ENCODE peak calls at places on chromosomes 7 and 10, in four cellular contexts. Z is mammary epithelial cell, N is GM12864, T is AG04450. J is an unnamed sample.

GRCh38 chr7:73974101-73974947 is 53.6 kb upstream of the ELN start:
- DNase-seq in Z (no peak), N (no peak), T (no peak), J (no peak)

GRCh38 chr7:128860158-128861073 is 2.2 kb upstream of the ATP6V1F start:
- DNase-seq in T (peak), N (no peak), Z (no peak), J (peak)

GRCh38 chr10:95350212-95350829 is 59.5 kb upstream of the PDLIM1 start:
- DNase-seq in T (no peak), Z (no peak), N (no peak), J (peak)

GRCh38 chr7:1346851-1347250 is 112.4 kb downstream of the MICALL2 start:
- DNase-seq in N (no peak), Z (no peak), T (no peak), J (no peak)

GRCh38 chr7:77823787-77824186 is 25.2 kb downstream of the PHTF2 start:
- DNase-seq in T (no peak), Z (no peak), N (no peak), J (no peak)

GRCh38 chr7:149238051-149238450 is 1.4 kb upstream of the ZNF212 start:
- DNase-seq in Z (peak), T (no peak), N (no peak), J (no peak)

GRCh38 chr7:157359581-157359980 is 22.8 kb downstream of the DNAJB6 start:
- DNase-seq in T (no peak), N (no peak), Z (no peak), J (no peak)

GRCh38 chr10:16297652-16298051 is 139.2 kb upstream of the PTER start:
- DNase-seq in Z (peak), T (no peak), N (no peak), J (no peak)

GRCh38 chr10:78600121-78600665 is 468.6 kb upstream of the ZMIZ1 start:
- DNase-seq in T (no peak), N (no peak), Z (no peak), J (no peak)

GRCh38 chr7:127876393-127876792 is 154.8 kb downstream of the LRRC4 start:
- DNase-seq in T (no peak), N (no peak), Z (peak), J (peak)

GRCh38 chr10:42991442-42992098 is 85.3 kb upstream of the RET start:
- DNase-seq in T (no peak), Z (no peak), N (no peak), J (no peak)

GRCh38 chr10:131816941-131817700 is 83.7 kb upstream of the PPP2R2D start:
- DNase-seq in T (no peak), N (no peak), Z (no peak), J (no peak)

GRCh38 chr7:48424731-48425130 is 253.5 kb downstream of the ABCA13 start:
- DNase-seq in Z (peak), T (no peak), N (no peak), J (no peak)

GRCh38 chr10:122140941-122141623 is 130.0 kb upstream of the BTBD16 start:
- DNase-seq in N (no peak), Z (peak), T (peak), J (peak)

GRCh38 chr7:97623333-97623732 is 108.6 kb upstream of the TAC1 start:
- DNase-seq in Z (no peak), N (peak), T (no peak), J (no peak)

DNA sequence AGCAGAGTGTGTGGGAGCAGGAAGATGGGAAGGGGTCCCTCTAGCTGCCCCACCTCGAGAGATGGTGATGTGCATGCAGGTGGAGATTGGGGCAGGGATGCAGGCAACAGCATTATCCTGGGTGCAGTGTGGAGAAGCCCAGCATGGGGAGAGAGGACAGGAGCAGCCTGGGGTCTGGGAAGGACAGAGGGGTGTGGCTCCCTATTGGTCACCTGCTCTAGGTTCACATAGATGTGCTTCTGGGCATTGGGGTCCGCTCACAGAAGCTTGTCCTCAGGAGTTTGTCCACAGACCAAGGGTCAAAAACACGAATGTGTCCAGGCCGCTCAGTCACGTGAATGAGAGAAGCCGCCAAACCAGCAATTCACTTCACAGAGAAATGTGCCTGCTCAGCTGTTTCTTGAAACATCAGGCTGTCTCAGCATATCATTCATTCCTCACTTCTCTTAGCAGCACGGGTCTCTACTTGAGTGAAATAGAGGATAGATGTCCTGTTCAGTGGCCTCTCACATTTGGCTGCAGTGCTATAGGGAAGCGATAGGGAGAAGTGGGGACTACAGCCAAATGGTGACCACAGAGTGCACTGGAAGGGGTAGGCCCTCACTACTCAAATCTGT is 11.5 kb upstream of the SLC29A3 start:
- DNase-seq in N (no peak), Z (no peak), T (no peak), J (no peak)
- H3K4me3 ChIP-seq in N (no peak), Z (no peak), T (no peak), J (no peak)

DNA sequence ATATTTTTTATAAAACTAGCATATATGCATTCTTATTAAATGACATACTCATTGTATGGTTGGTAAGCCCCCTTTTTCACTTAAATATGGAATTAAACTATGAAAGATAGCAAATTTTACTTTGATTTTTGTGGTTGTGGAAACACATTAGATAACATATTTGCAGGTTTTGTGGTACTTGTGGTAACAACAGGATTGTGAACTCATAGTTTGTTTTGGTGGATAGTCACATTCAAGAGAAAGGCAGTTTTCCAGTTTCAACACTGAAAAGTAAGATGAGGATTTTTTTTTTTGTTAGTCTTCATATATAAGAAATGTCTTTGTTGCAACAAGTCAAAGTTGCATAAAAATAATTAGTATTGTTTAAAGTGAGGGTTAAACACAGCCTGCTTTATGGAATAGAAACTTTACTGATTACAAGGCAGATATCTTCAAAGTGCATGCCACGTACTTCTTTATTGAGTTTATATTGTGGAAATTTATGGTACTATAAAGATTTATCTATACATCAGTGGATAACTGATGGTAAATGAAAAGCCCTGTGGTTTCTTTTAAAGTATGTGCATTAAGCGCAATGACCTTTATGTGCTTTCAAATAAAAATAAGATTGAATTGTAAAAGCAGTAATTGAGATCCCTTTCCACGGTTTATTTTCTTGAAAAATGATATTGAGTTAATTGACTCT is 39.7 kb upstream of the SEMA3D start:
- DNase-seq in N (no peak), Z (no peak), T (no peak), J (no peak)
- TF ChIP-seq CTCF in N (no peak), Z (no peak), T (no peak), J (no peak)

GRCh38 chr7:44488955-44489354 is 1.5 kb downstream of the NUDCD3 start:
- DNase-seq in T (no peak), N (no peak), Z (no peak), J (no peak)
- H3K4me3 ChIP-seq in T (peak), N (peak), Z (peak), J (peak)

GRCh38 chr7:114929570-114929969 is 7.7 kb downstream of the MDFIC start:
- DNase-seq in Z (no peak), T (no peak), N (no peak), J (no peak)
- TF ChIP-seq CTCF in Z (no peak), T (no peak), N (no peak), J (no peak)

DNA sequence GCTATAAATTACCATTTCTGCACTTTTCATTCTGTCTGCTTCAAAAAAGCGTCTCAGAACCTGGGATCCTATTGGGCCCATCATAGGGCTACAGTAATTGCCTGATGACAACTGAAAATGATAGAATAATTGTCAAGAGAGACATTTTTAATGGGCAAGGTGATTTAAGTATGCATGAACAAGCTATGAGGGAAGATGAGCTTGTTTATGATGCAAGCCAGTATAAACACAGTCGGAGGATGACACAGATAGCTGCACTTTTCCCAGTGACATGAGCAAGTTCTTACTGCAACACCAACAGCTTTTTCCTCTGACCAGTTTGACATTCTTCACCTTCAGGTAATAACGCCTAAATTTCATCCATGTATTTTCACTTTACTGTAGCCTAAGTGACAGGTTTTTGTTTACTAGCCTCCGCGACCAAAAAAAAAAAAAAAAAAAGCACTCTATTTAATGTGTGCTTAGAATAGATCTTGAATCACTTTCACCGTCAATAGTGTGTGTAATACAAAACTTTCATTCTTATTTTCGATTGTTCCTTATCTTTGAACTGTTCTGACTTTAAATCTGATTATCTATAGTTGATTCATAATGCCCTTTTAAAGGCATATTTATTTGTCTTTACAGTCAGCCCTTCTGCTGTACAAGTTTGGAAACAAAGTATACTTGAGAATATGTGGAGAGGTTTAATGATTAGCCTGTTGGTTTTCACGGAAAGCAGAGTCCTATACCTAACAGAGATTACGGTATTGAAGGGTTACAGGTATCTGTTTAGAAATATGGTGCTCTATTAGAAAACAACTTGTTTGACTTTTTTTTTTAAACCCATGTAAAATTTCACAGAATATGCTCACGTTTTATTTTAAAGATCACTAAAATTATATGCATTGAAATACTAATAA is 1.7 kb downstream of the FOXP2 start:
- DNase-seq in Z (no peak), T (no peak), N (no peak), J (peak)
- H3K4me3 ChIP-seq in Z (no peak), T (peak), N (no peak), J (no peak)